ENCODE peak calls at places on chromosomes 2 and 18, in eight cellular contexts. One of them, this sample, is unnamed.
A peak's percentile ranks its signal among the peaks of the same experiment; 100 is the strongest.

GRCh38 chr2:222982010-222982908 is 69.7 kb upstream of the KCNE4 start:
- DNase-seq in AG09309: peak; percentile 89
- DNase-seq in AG04450: peak; percentile 47
- DNase-seq in HCT116: peak; percentile 65
- DNase-seq in fibroblast of pulmonary artery: peak; percentile 86
- DNase-seq in IMR-90: peak; percentile 89
- DNase-seq in endothelial cell of umbilical vein: peak; percentile 54
- DNase-seq in brain microvascular endothelial cell: peak; percentile 83
- DNase-seq in this sample: peak; percentile 92

GRCh38 chr2:223508372-223508771 is 93.8 kb downstream of the SCG2 start:
- DNase-seq in fibroblast of pulmonary artery: no peak
- DNase-seq in HCT116: no peak
- DNase-seq in brain microvascular endothelial cell: no peak
- DNase-seq in AG04450: no peak
- DNase-seq in AG09309: no peak
- DNase-seq in endothelial cell of umbilical vein: no peak
- DNase-seq in IMR-90: no peak
- DNase-seq in this sample: no peak

GRCh38 chr2:109348645-109349554 is 219.9 kb downstream of the SH3RF3 start:
- DNase-seq in fibroblast of pulmonary artery: no peak
- DNase-seq in AG04450: no peak
- DNase-seq in HCT116: no peak
- DNase-seq in brain microvascular endothelial cell: no peak
- DNase-seq in IMR-90: no peak
- DNase-seq in endothelial cell of umbilical vein: peak; percentile 46
- DNase-seq in AG09309: no peak
- DNase-seq in this sample: no peak

GRCh38 chr2:183951636-183952035 is 646.7 kb upstream of the ZNF804A start:
- DNase-seq in endothelial cell of umbilical vein: no peak
- DNase-seq in IMR-90: no peak
- DNase-seq in HCT116: no peak
- DNase-seq in fibroblast of pulmonary artery: peak; percentile 18
- DNase-seq in AG09309: no peak
- DNase-seq in AG04450: no peak
- DNase-seq in brain microvascular endothelial cell: no peak
- DNase-seq in this sample: peak; percentile 17

GRCh38 chr18:24659837-24660720 is 199.6 kb downstream of the HRH4 start:
- DNase-seq in fibroblast of pulmonary artery: peak; percentile 19
- DNase-seq in AG09309: no peak
- DNase-seq in IMR-90: peak; percentile 18
- DNase-seq in endothelial cell of umbilical vein: peak; percentile 33
- DNase-seq in HCT116: no peak
- DNase-seq in AG04450: no peak
- DNase-seq in brain microvascular endothelial cell: no peak
- DNase-seq in this sample: peak; percentile 5

GRCh38 chr2:9737053-9737875 is 106.0 kb upstream of the TAF1B start:
- DNase-seq in endothelial cell of umbilical vein: no peak
- DNase-seq in fibroblast of pulmonary artery: peak; percentile 39
- DNase-seq in AG04450: no peak
- DNase-seq in IMR-90: peak; percentile 50
- DNase-seq in brain microvascular endothelial cell: no peak
- DNase-seq in HCT116: no peak
- DNase-seq in AG09309: no peak
- DNase-seq in this sample: no peak

GRCh38 chr2:119241205-119241532 is 17.5 kb downstream of the STEAP3 start:
- DNase-seq in AG04450: no peak
- DNase-seq in HCT116: no peak
- DNase-seq in IMR-90: no peak
- DNase-seq in brain microvascular endothelial cell: no peak
- DNase-seq in AG09309: no peak
- DNase-seq in endothelial cell of umbilical vein: no peak
- DNase-seq in fibroblast of pulmonary artery: no peak
- DNase-seq in this sample: no peak

GRCh38 chr2:96470636-96471035 is 34.5 kb downstream of the NEURL3 start:
- DNase-seq in fibroblast of pulmonary artery: peak; percentile 29
- DNase-seq in AG09309: no peak
- DNase-seq in IMR-90: peak; percentile 8
- DNase-seq in endothelial cell of umbilical vein: peak; percentile 54
- DNase-seq in brain microvascular endothelial cell: peak; percentile 4
- DNase-seq in HCT116: no peak
- DNase-seq in AG04450: no peak
- DNase-seq in this sample: peak; percentile 32

GRCh38 chr2:30235859-30236535 is 4.7 kb downstream of the LBH start:
- DNase-seq in endothelial cell of umbilical vein: no peak
- DNase-seq in AG09309: no peak
- DNase-seq in fibroblast of pulmonary artery: no peak
- DNase-seq in brain microvascular endothelial cell: no peak
- DNase-seq in IMR-90: no peak
- DNase-seq in HCT116: no peak
- DNase-seq in AG04450: no peak
- DNase-seq in this sample: no peak
- H3K4me3 ChIP-seq in endothelial cell of umbilical vein: no peak overlapping the region
- H3K4me3 ChIP-seq in AG09309: no peak overlapping the region
- H3K4me3 ChIP-seq in fibroblast of pulmonary artery: no peak overlapping the region
- H3K4me3 ChIP-seq in brain microvascular endothelial cell: no peak overlapping the region
- H3K4me3 ChIP-seq in IMR-90: peak overlapping the region; percentile 84
- H3K4me3 ChIP-seq in HCT116: no peak overlapping the region
- H3K4me3 ChIP-seq in AG04450: peak overlapping the region; percentile 43
- H3K4me3 ChIP-seq in this sample: no peak overlapping the region

GRCh38 chr2:142876423-142876822 is 1.0 kb upstream of the KYNU start:
- DNase-seq in endothelial cell of umbilical vein: peak; percentile 35
- DNase-seq in HCT116: no peak
- DNase-seq in AG09309: no peak
- DNase-seq in brain microvascular endothelial cell: no peak
- DNase-seq in IMR-90: peak; percentile 34
- DNase-seq in AG04450: no peak
- DNase-seq in fibroblast of pulmonary artery: peak; percentile 26
- DNase-seq in this sample: peak; percentile 12

GRCh38 chr2:142877265-142877756 is at the start of gene KYNU:
- DNase-seq in brain microvascular endothelial cell: no peak
- DNase-seq in AG09309: no peak
- DNase-seq in IMR-90: peak; percentile 33
- DNase-seq in fibroblast of pulmonary artery: peak; percentile 26
- DNase-seq in AG04450: no peak
- DNase-seq in HCT116: no peak
- DNase-seq in endothelial cell of umbilical vein: no peak
- DNase-seq in this sample: peak; percentile 30

GRCh38 chr2:142879191-142879590 is 1.7 kb downstream of the KYNU start:
- DNase-seq in endothelial cell of umbilical vein: no peak
- DNase-seq in HCT116: no peak
- DNase-seq in brain microvascular endothelial cell: no peak
- DNase-seq in AG09309: no peak
- DNase-seq in fibroblast of pulmonary artery: no peak
- DNase-seq in AG04450: no peak
- DNase-seq in IMR-90: no peak
- DNase-seq in this sample: no peak

GRCh38 chr2:142880275-142880674 is 2.8 kb downstream of the KYNU start:
- DNase-seq in fibroblast of pulmonary artery: peak; percentile 57
- DNase-seq in IMR-90: peak; percentile 92
- DNase-seq in brain microvascular endothelial cell: peak; percentile 51
- DNase-seq in AG09309: peak; percentile 20
- DNase-seq in AG04450: no peak
- DNase-seq in HCT116: no peak
- DNase-seq in endothelial cell of umbilical vein: no peak
- DNase-seq in this sample: peak; percentile 82

GRCh38 chr2:142878061-142878741 is 737 bp downstream of the KYNU start:
- DNase-seq in fibroblast of pulmonary artery: no peak
- DNase-seq in endothelial cell of umbilical vein: no peak
- DNase-seq in AG09309: no peak
- DNase-seq in brain microvascular endothelial cell: no peak
- DNase-seq in IMR-90: no peak
- DNase-seq in HCT116: no peak
- DNase-seq in AG04450: no peak
- DNase-seq in this sample: no peak
- H3K4me3 ChIP-seq in fibroblast of pulmonary artery: no peak overlapping the region
- H3K4me3 ChIP-seq in endothelial cell of umbilical vein: no peak overlapping the region
- H3K4me3 ChIP-seq in AG09309: no peak overlapping the region
- H3K4me3 ChIP-seq in brain microvascular endothelial cell: no peak overlapping the region
- H3K4me3 ChIP-seq in IMR-90: no peak overlapping the region
- H3K4me3 ChIP-seq in HCT116: no peak overlapping the region
- H3K4me3 ChIP-seq in AG04450: no peak overlapping the region
- H3K4me3 ChIP-seq in this sample: no peak overlapping the region

DNA sequence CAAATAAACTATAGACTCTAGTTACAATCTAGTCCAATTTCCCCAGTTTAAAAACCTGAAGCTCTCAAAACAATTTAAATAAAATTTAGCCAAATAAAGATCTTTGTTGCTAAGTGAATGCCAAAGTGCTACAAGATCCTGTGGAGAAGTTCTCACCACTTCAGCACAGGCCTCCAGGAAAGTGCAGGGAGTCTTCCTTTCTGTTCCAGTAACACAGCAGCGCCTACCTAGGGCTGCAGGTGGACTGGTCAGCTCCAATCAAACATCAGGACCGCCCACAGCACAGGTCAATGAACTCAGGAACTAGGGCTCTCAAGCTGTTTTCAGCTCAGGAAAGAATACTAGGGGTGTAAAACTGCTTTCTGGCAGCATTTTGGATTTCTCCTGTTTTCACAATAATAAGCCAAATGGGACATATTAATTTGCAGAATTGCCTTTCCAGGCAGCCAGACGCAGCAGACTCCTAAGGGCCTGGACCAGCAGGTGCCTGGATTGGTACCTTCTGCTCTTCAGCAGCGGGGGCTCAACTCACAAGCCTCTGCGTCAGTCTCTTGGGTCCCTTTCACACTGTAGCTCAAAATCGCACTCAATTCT is 1.5 kb downstream of the FAM110C start:
- DNase-seq in AG04450: no peak
- DNase-seq in fibroblast of pulmonary artery: no peak
- DNase-seq in endothelial cell of umbilical vein: no peak
- DNase-seq in IMR-90: no peak
- DNase-seq in brain microvascular endothelial cell: no peak
- DNase-seq in AG09309: no peak
- DNase-seq in HCT116: no peak
- DNase-seq in this sample: no peak
- H3K4me3 ChIP-seq in AG04450: no peak overlapping the region
- H3K4me3 ChIP-seq in fibroblast of pulmonary artery: no peak overlapping the region
- H3K4me3 ChIP-seq in endothelial cell of umbilical vein: no peak overlapping the region
- H3K4me3 ChIP-seq in IMR-90: no peak overlapping the region
- H3K4me3 ChIP-seq in brain microvascular endothelial cell: no peak overlapping the region
- H3K4me3 ChIP-seq in AG09309: no peak overlapping the region
- H3K4me3 ChIP-seq in HCT116: peak overlapping the region; percentile 73
- H3K4me3 ChIP-seq in this sample: no peak overlapping the region

GRCh38 chr2:172101707-172102158 is 967 bp downstream of the DLX2 start:
- DNase-seq in AG09309: no peak
- DNase-seq in HCT116: no peak
- DNase-seq in AG04450: no peak
- DNase-seq in IMR-90: no peak
- DNase-seq in fibroblast of pulmonary artery: no peak
- DNase-seq in endothelial cell of umbilical vein: no peak
- DNase-seq in brain microvascular endothelial cell: no peak
- DNase-seq in this sample: no peak

GRCh38 chr2:172100080-172101007 is 2.4 kb downstream of the DLX2 start:
- DNase-seq in HCT116: no peak
- DNase-seq in IMR-90: no peak
- DNase-seq in AG04450: no peak
- DNase-seq in AG09309: no peak
- DNase-seq in brain microvascular endothelial cell: no peak
- DNase-seq in fibroblast of pulmonary artery: no peak
- DNase-seq in endothelial cell of umbilical vein: no peak
- DNase-seq in this sample: no peak

GRCh38 chr2:172102159-172102857 is 392 bp downstream of the DLX2 start:
- DNase-seq in AG04450: no peak
- DNase-seq in IMR-90: peak; percentile 61
- DNase-seq in endothelial cell of umbilical vein: peak; percentile 21
- DNase-seq in HCT116: no peak
- DNase-seq in fibroblast of pulmonary artery: peak; percentile 60
- DNase-seq in AG09309: no peak
- DNase-seq in brain microvascular endothelial cell: no peak
- DNase-seq in this sample: peak; percentile 61

GRCh38 chr2:172099472-172100079 is 3.1 kb downstream of the DLX2 start:
- DNase-seq in brain microvascular endothelial cell: no peak
- DNase-seq in HCT116: no peak
- DNase-seq in fibroblast of pulmonary artery: no peak
- DNase-seq in AG09309: no peak
- DNase-seq in endothelial cell of umbilical vein: no peak
- DNase-seq in IMR-90: no peak
- DNase-seq in AG04450: no peak
- DNase-seq in this sample: no peak

GRCh38 chr2:172101008-172101706 is 1.5 kb downstream of the DLX2 start:
- DNase-seq in brain microvascular endothelial cell: no peak
- DNase-seq in HCT116: no peak
- DNase-seq in AG04450: no peak
- DNase-seq in AG09309: no peak
- DNase-seq in endothelial cell of umbilical vein: no peak
- DNase-seq in IMR-90: no peak
- DNase-seq in fibroblast of pulmonary artery: no peak
- DNase-seq in this sample: no peak
- H3K4me3 ChIP-seq in brain microvascular endothelial cell: peak overlapping the region; percentile 64
- H3K4me3 ChIP-seq in HCT116: peak overlapping the region; percentile 60
- H3K4me3 ChIP-seq in AG04450: peak overlapping the region; percentile 76
- H3K4me3 ChIP-seq in AG09309: peak overlapping the region; percentile 86
- H3K4me3 ChIP-seq in endothelial cell of umbilical vein: no peak overlapping the region
- H3K4me3 ChIP-seq in IMR-90: no peak overlapping the region
- H3K4me3 ChIP-seq in fibroblast of pulmonary artery: peak overlapping the region; percentile 65
- H3K4me3 ChIP-seq in this sample: peak overlapping the region; percentile 63

DNA sequence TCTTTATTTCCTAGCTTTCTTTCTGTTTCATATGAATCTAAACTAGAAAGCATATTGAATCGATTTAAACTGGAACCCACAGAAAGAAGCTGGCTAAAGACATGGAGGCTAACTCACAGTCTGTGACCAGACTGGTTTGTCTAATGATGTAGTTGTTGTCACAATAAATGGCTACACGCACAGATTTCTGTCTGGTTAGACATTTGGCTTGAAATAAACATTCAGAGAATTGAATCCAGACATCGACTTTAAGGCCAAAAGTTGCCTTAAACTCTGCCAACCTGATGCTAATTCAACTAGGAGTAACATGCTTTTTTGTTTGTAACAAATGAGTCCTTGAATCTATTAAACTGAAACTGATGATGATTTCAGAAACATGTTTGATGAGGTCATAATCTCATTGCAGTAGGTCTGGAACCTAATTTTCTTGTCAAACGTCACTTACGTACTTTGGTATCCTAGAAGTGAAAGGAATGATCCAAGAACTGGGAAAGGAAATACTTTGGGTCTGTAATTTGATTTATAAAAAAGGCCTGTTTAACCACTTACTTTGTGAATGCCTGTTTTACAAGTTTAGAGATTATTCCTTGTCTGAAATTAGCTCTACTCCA is 123.8 kb downstream of the ERBB4 start:
- DNase-seq in AG04450: no peak
- DNase-seq in HCT116: no peak
- DNase-seq in fibroblast of pulmonary artery: no peak
- DNase-seq in AG09309: peak; percentile 42
- DNase-seq in brain microvascular endothelial cell: no peak
- DNase-seq in IMR-90: no peak
- DNase-seq in endothelial cell of umbilical vein: no peak
- DNase-seq in this sample: no peak
- H3K4me3 ChIP-seq in AG04450: no peak overlapping the region
- H3K4me3 ChIP-seq in HCT116: no peak overlapping the region
- H3K4me3 ChIP-seq in fibroblast of pulmonary artery: no peak overlapping the region
- H3K4me3 ChIP-seq in AG09309: no peak overlapping the region
- H3K4me3 ChIP-seq in brain microvascular endothelial cell: no peak overlapping the region
- H3K4me3 ChIP-seq in IMR-90: no peak overlapping the region
- H3K4me3 ChIP-seq in endothelial cell of umbilical vein: no peak overlapping the region
- H3K4me3 ChIP-seq in this sample: no peak overlapping the region

GRCh38 chr2:101893676-101894381 is 97.9 kb upstream of the IL1R2 start:
- DNase-seq in AG04450: no peak
- DNase-seq in fibroblast of pulmonary artery: peak; percentile 28
- DNase-seq in HCT116: no peak
- DNase-seq in AG09309: peak; percentile 11
- DNase-seq in endothelial cell of umbilical vein: no peak
- DNase-seq in IMR-90: no peak
- DNase-seq in brain microvascular endothelial cell: no peak
- DNase-seq in this sample: peak; percentile 59
- H3K4me3 ChIP-seq in AG04450: no peak overlapping the region
- H3K4me3 ChIP-seq in fibroblast of pulmonary artery: no peak overlapping the region
- H3K4me3 ChIP-seq in HCT116: no peak overlapping the region
- H3K4me3 ChIP-seq in AG09309: no peak overlapping the region
- H3K4me3 ChIP-seq in endothelial cell of umbilical vein: no peak overlapping the region
- H3K4me3 ChIP-seq in IMR-90: no peak overlapping the region
- H3K4me3 ChIP-seq in brain microvascular endothelial cell: no peak overlapping the region
- H3K4me3 ChIP-seq in this sample: no peak overlapping the region

This sample was measured in cardiac fibroblast.